ENCODE peak calls at places on chromosomes 12 and 14, in eight cellular contexts. E, T, M, V, X, I, D and B are unnamed samples.

GRCh38 chr14:73238941-73239340 is 1.6 kb downstream of the PAPLN start:
- DNase-seq in I (peak; percentile 16), D (no peak), X (no peak), T (no peak), E (no peak), V (no peak), M (no peak), B (no peak)

GRCh38 chr12:20367731-20368652 is at the start of gene PDE3A:
- DNase-seq in V (peak; percentile 64), X (no peak), M (no peak), E (no peak), D (peak; percentile 89), T (peak; percentile 85), I (peak; percentile 70), B (peak; percentile 76)

GRCh38 chr12:45388545-45388944 is 172.7 kb downstream of the ANO6 start:
- DNase-seq in E (no peak), V (peak; percentile 57), T (peak; percentile 67), M (peak; percentile 6), I (no peak), D (peak; percentile 55), X (no peak), B (no peak)

GRCh38 chr14:51448831-51449665 is 202.7 kb upstream of the FRMD6 start:
- DNase-seq in D (peak; percentile 45), M (no peak), V (peak; percentile 99), E (no peak), T (peak; percentile 71), I (no peak), X (no peak), B (no peak)

GRCh38 chr12:12008232-12008850 is 62.4 kb upstream of the BCL2L14 start:
- DNase-seq in M (peak; percentile 58), E (no peak), D (no peak), X (no peak), V (no peak), I (no peak), T (no peak), B (no peak)

GRCh38 chr12:5797661-5798060 is 147.4 kb downstream of the ANO2 start:
- DNase-seq in I (no peak), E (peak; percentile 17), T (no peak), V (no peak), M (no peak), D (no peak), X (no peak), B (no peak)

GRCh38 chr14:66503532-66503931 is 4.4 kb upstream of the GPHN start:
- DNase-seq in V (peak; percentile 14), X (no peak), D (peak; percentile 67), I (no peak), E (no peak), T (no peak), M (no peak), B (no peak)

GRCh38 chr12:127680516-127680915 is 586.5 kb upstream of the TMEM132C start:
- DNase-seq in D (peak; percentile 31), T (no peak), V (no peak), M (no peak), I (no peak), E (no peak), X (no peak), B (no peak)

GRCh38 chr12:2625267-2625666 is 169.5 kb upstream of the FKBP4 start:
- DNase-seq in E (no peak), I (no peak), M (no peak), T (no peak), X (no peak), V (no peak), D (no peak), B (no peak)

GRCh38 chr12:122139266-122139665 is 34.8 kb downstream of the IL31 start:
- DNase-seq in D (no peak), M (no peak), I (no peak), X (no peak), T (no peak), V (no peak), E (no peak), B (no peak)

GRCh38 chr12:120879102-120879501 is 25.1 kb downstream of the SPPL3 start:
- DNase-seq in E (no peak), V (no peak), M (no peak), X (no peak), T (no peak), D (no peak), I (no peak), B (no peak)

GRCh38 chr12:103560604-103561101 is 26.4 kb upstream of the STAB2 start:
- DNase-seq in M (no peak), D (peak; percentile 98), V (peak; percentile 93), T (peak; percentile 99), I (no peak), X (no peak), E (no peak), B (no peak)

GRCh38 chr14:28830115-28830534 is 63.5 kb downstream of the FOXG1 start:
- DNase-seq in E (no peak), D (no peak), M (no peak), X (no peak), I (no peak), T (no peak), V (no peak), B (no peak)

GRCh38 chr12:52495385-52495784 is 2.3 kb upstream of the KRT6A start:
- DNase-seq in V (peak; percentile 90), T (peak; percentile 34), D (peak; percentile 8), X (no peak), E (no peak), M (no peak), I (no peak), B (no peak)